ENCODE peak calls at places on chromosomes 6 and 20, in five cellular contexts. One of them, this sample, is unnamed.

GRCh38 chr6:108635505-108636226 is 74.9 kb downstream of the FOXO3 start:
- DNase-seq in A549: no peak
- DNase-seq in heart left ventricle: no peak
- DNase-seq in foreskin keratinocyte: no peak
- DNase-seq in effector memory CD4-positive, alpha-beta T cell: peak; percentile 5
- DNase-seq in this sample: no peak

GRCh38 chr20:41306061-41306727 is 11.3 kb downstream of the ZHX3 start:
- DNase-seq in A549: no peak
- DNase-seq in foreskin keratinocyte: no peak
- DNase-seq in effector memory CD4-positive, alpha-beta T cell: no peak
- DNase-seq in heart left ventricle: no peak
- DNase-seq in this sample: no peak

GRCh38 chr6:107532707-107533106 is 42.8 kb downstream of the SOBP start:
- DNase-seq in effector memory CD4-positive, alpha-beta T cell: no peak
- DNase-seq in A549: no peak
- DNase-seq in heart left ventricle: no peak
- DNase-seq in foreskin keratinocyte: no peak
- DNase-seq in this sample: peak; percentile 54

GRCh38 chr20:36528875-36529425 is 12.4 kb upstream of the MYL9 start:
- DNase-seq in foreskin keratinocyte: no peak
- DNase-seq in effector memory CD4-positive, alpha-beta T cell: no peak
- DNase-seq in heart left ventricle: no peak
- DNase-seq in A549: no peak
- DNase-seq in this sample: no peak

GRCh38 chr6:31559958-31560696 is 12.0 kb upstream of the LTA start:
- DNase-seq in foreskin keratinocyte: no peak
- DNase-seq in A549: no peak
- DNase-seq in heart left ventricle: peak; percentile 84
- DNase-seq in effector memory CD4-positive, alpha-beta T cell: peak; percentile 37
- DNase-seq in this sample: peak; percentile 80

GRCh38 chr20:37577972-37578371 is 50.3 kb upstream of the BLCAP start:
- DNase-seq in foreskin keratinocyte: no peak
- DNase-seq in heart left ventricle: no peak
- DNase-seq in A549: no peak
- DNase-seq in effector memory CD4-positive, alpha-beta T cell: no peak
- DNase-seq in this sample: no peak

GRCh38 chr6:149899486-149899885 is 1.6 kb upstream of the RAET1E start:
- DNase-seq in heart left ventricle: no peak
- DNase-seq in effector memory CD4-positive, alpha-beta T cell: no peak
- DNase-seq in A549: no peak
- DNase-seq in foreskin keratinocyte: no peak
- DNase-seq in this sample: peak; percentile 34

GRCh38 chr20:63829943-63830820 is 882 bp downstream of the ZBTB46 start:
- DNase-seq in effector memory CD4-positive, alpha-beta T cell: no peak
- DNase-seq in foreskin keratinocyte: no peak
- DNase-seq in A549: no peak
- DNase-seq in heart left ventricle: no peak
- DNase-seq in this sample: no peak

GRCh38 chr6:67201563-67201962 is 1433.5 kb upstream of the ADGRB3 start:
- DNase-seq in foreskin keratinocyte: no peak
- DNase-seq in heart left ventricle: no peak
- DNase-seq in A549: no peak
- DNase-seq in effector memory CD4-positive, alpha-beta T cell: no peak
- DNase-seq in this sample: no peak

GRCh38 chr6:453152-453551 is 61.6 kb downstream of the IRF4 start:
- DNase-seq in A549: no peak
- DNase-seq in heart left ventricle: no peak
- DNase-seq in effector memory CD4-positive, alpha-beta T cell: no peak
- DNase-seq in foreskin keratinocyte: no peak
- DNase-seq in this sample: no peak

GRCh38 chr6:53151676-53152075 is 3.0 kb upstream of the GCM1 start:
- DNase-seq in foreskin keratinocyte: no peak
- DNase-seq in effector memory CD4-positive, alpha-beta T cell: no peak
- DNase-seq in A549: no peak
- DNase-seq in heart left ventricle: no peak
- DNase-seq in this sample: no peak

GRCh38 chr20:49534314-49534713 is 33.6 kb downstream of the PTGIS start:
- DNase-seq in A549: peak; percentile 80
- DNase-seq in foreskin keratinocyte: peak; percentile 29
- DNase-seq in heart left ventricle: no peak
- DNase-seq in effector memory CD4-positive, alpha-beta T cell: peak; percentile 16
- DNase-seq in this sample: no peak

GRCh38 chr6:112296122-112296521 is 41.8 kb upstream of the LAMA4 start:
- DNase-seq in A549: peak; percentile 14
- DNase-seq in foreskin keratinocyte: peak; percentile 27
- DNase-seq in heart left ventricle: no peak
- DNase-seq in effector memory CD4-positive, alpha-beta T cell: no peak
- DNase-seq in this sample: no peak

GRCh38 chr6:170553686-170554085 is 483 bp upstream of the TBP start:
- DNase-seq in A549: no peak
- DNase-seq in heart left ventricle: no peak
- DNase-seq in foreskin keratinocyte: no peak
- DNase-seq in effector memory CD4-positive, alpha-beta T cell: no peak
- DNase-seq in this sample: no peak

GRCh38 chr6:5672581-5673011 is 334.1 kb downstream of the NRN1 start:
- DNase-seq in heart left ventricle: no peak
- DNase-seq in foreskin keratinocyte: peak; percentile 90
- DNase-seq in effector memory CD4-positive, alpha-beta T cell: no peak
- DNase-seq in A549: peak; percentile 6
- DNase-seq in this sample: no peak
- H3K27ac ChIP-seq in heart left ventricle: no peak overlapping the region
- H3K27ac ChIP-seq in foreskin keratinocyte: peak overlapping the region; percentile 70
- H3K27ac ChIP-seq in effector memory CD4-positive, alpha-beta T cell: no peak overlapping the region
- H3K27ac ChIP-seq in A549: no peak overlapping the region
- H3K27ac ChIP-seq in this sample: peak overlapping the region; percentile 34

DNA sequence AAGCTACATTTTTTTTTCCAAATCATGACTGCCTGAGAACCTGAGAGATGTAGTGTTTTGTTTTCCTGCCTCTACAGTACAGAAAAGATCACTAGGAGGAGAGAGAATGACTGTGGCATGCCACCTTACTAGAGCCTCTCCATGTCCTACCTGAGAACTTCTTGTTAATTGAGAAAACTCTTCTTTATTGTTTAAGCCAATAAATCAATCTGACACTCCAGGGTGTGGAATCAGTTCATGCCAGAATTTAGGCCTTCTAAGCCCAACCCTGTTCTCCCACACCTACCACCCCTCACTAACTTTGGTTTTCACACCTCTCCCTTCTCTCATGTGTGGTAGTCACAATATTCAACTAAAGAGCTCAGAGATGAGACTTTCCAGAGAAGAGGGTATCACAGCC is 24.9 kb upstream of the BTN3A2 start:
- DNase-seq in heart left ventricle: no peak
- DNase-seq in foreskin keratinocyte: no peak
- DNase-seq in A549: no peak
- DNase-seq in effector memory CD4-positive, alpha-beta T cell: no peak
- DNase-seq in this sample: no peak
- H3K4me1 ChIP-seq in heart left ventricle: peaks cover 3% of the 10 kb centered on the region
- H3K4me1 ChIP-seq in foreskin keratinocyte: peaks cover 16% of the 10 kb centered on the region
- H3K4me1 ChIP-seq in A549: peaks cover 30% of the 10 kb centered on the region
- H3K4me1 ChIP-seq in effector memory CD4-positive, alpha-beta T cell: no peaks in the 10 kb centered on the region
- H3K4me1 ChIP-seq in this sample: no peaks in the 10 kb centered on the region

DNA sequence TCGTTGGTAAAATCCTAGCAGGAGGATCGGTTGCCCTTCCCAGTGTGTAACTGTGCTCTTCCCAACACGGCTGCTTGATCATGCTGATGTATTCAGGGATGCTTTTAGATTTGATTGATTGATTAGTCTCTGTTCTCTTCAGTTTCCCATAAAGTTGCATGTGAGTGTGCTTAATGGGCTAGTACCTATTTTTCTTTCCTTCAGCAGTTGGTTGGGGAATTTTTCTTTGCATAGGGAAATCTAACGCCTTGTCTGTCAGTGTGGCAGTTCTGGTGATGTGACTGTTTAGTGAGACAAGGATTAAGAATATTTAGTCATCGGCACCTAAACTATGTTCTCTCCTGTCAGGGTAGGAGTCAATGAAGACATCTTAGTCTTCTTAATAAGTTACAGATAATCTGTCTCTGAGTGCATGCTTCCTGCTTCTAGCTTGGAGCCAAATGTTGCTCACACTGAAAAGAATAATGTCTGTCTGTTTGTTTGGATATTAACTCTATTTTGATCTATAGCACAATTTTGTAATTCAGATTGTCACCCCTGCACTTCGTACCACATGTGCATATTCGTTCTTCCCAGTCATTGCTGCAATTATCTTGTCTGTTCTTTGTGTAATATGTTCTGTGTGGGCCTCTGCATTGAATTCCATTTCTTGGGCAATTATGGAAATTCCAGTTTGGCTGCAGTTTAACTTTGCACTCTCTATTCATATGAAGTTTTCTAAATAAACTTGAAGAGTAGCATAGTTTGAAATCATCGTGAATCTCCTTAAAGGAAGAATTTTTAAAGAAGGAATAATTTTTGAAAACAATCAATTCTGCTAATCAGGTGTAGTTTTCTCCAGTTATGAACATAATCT is 170.0 kb downstream of the EDN1 start:
- DNase-seq in foreskin keratinocyte: no peak
- DNase-seq in A549: no peak
- DNase-seq in effector memory CD4-positive, alpha-beta T cell: no peak
- DNase-seq in heart left ventricle: no peak
- DNase-seq in this sample: no peak
- H3K27ac ChIP-seq in foreskin keratinocyte: no peak overlapping the region
- H3K27ac ChIP-seq in A549: peak overlapping the region; percentile 41
- H3K27ac ChIP-seq in effector memory CD4-positive, alpha-beta T cell: no peak overlapping the region
- H3K27ac ChIP-seq in heart left ventricle: no peak overlapping the region
- H3K27ac ChIP-seq in this sample: no peak overlapping the region

GRCh38 chr6:39902136-39902535 is 32.1 kb downstream of the MOCS1 start:
- DNase-seq in effector memory CD4-positive, alpha-beta T cell: no peak
- DNase-seq in foreskin keratinocyte: no peak
- DNase-seq in A549: no peak
- DNase-seq in heart left ventricle: no peak
- DNase-seq in this sample: no peak
- H3K4me1 ChIP-seq in effector memory CD4-positive, alpha-beta T cell: no peaks in the 10 kb centered on the region
- H3K4me1 ChIP-seq in foreskin keratinocyte: no peaks in the 10 kb centered on the region
- H3K4me1 ChIP-seq in A549: no peaks in the 10 kb centered on the region
- H3K4me1 ChIP-seq in heart left ventricle: no peaks in the 10 kb centered on the region
- H3K4me1 ChIP-seq in this sample: no peaks in the 10 kb centered on the region

GRCh38 chr20:32470025-32470861 is 112.1 kb downstream of the ASXL1 start:
- DNase-seq in effector memory CD4-positive, alpha-beta T cell: no peak
- DNase-seq in heart left ventricle: peak; percentile 81
- DNase-seq in A549: peak; percentile 49
- DNase-seq in foreskin keratinocyte: no peak
- DNase-seq in this sample: no peak
- H3K27ac ChIP-seq in effector memory CD4-positive, alpha-beta T cell: no peak overlapping the region
- H3K27ac ChIP-seq in heart left ventricle: peak overlapping the region; percentile 74
- H3K27ac ChIP-seq in A549: no peak overlapping the region
- H3K27ac ChIP-seq in foreskin keratinocyte: no peak overlapping the region
- H3K27ac ChIP-seq in this sample: no peak overlapping the region

GRCh38 chr6:39887692-39888450 is 46.4 kb downstream of the MOCS1 start:
- DNase-seq in foreskin keratinocyte: no peak
- DNase-seq in heart left ventricle: peak; percentile 88
- DNase-seq in effector memory CD4-positive, alpha-beta T cell: no peak
- DNase-seq in A549: no peak
- DNase-seq in this sample: peak; percentile 95
- H3K4me1 ChIP-seq in foreskin keratinocyte: no peaks in the 10 kb centered on the region
- H3K4me1 ChIP-seq in heart left ventricle: peaks cover 15% of the 10 kb centered on the region
- H3K4me1 ChIP-seq in effector memory CD4-positive, alpha-beta T cell: no peaks in the 10 kb centered on the region
- H3K4me1 ChIP-seq in A549: no peaks in the 10 kb centered on the region
- H3K4me1 ChIP-seq in this sample: peaks cover 3% of the 10 kb centered on the region

GRCh38 chr20:44581515-44581914 is 864 bp upstream of the PKIG start:
- DNase-seq in foreskin keratinocyte: no peak
- DNase-seq in A549: no peak
- DNase-seq in effector memory CD4-positive, alpha-beta T cell: no peak
- DNase-seq in heart left ventricle: no peak
- DNase-seq in this sample: no peak

GRCh38 chr20:44584103-44584690 is 1.8 kb downstream of the PKIG start:
- DNase-seq in foreskin keratinocyte: no peak
- DNase-seq in effector memory CD4-positive, alpha-beta T cell: no peak
- DNase-seq in A549: no peak
- DNase-seq in heart left ventricle: no peak
- DNase-seq in this sample: no peak

GRCh38 chr20:44583179-44583578 is 800 bp downstream of the PKIG start:
- DNase-seq in foreskin keratinocyte: no peak
- DNase-seq in heart left ventricle: no peak
- DNase-seq in A549: no peak
- DNase-seq in effector memory CD4-positive, alpha-beta T cell: no peak
- DNase-seq in this sample: no peak

GRCh38 chr20:44580581-44581268 is 1.7 kb upstream of the PKIG start:
- DNase-seq in A549: no peak
- DNase-seq in foreskin keratinocyte: no peak
- DNase-seq in heart left ventricle: no peak
- DNase-seq in effector memory CD4-positive, alpha-beta T cell: no peak
- DNase-seq in this sample: no peak

GRCh38 chr20:44582321-44583025 is at the start of gene PKIG:
- DNase-seq in heart left ventricle: no peak
- DNase-seq in effector memory CD4-positive, alpha-beta T cell: no peak
- DNase-seq in A549: no peak
- DNase-seq in foreskin keratinocyte: peak; percentile 31
- DNase-seq in this sample: no peak
- H3K27ac ChIP-seq in heart left ventricle: peak within 1 kb of the TSS; percentile 96
- H3K27ac ChIP-seq in effector memory CD4-positive, alpha-beta T cell: no peak within 1 kb of the TSS
- H3K27ac ChIP-seq in A549: no peak within 1 kb of the TSS
- H3K27ac ChIP-seq in foreskin keratinocyte: peak within 1 kb of the TSS; percentile 60
- H3K27ac ChIP-seq in this sample: peak within 1 kb of the TSS; percentile 86

DNA sequence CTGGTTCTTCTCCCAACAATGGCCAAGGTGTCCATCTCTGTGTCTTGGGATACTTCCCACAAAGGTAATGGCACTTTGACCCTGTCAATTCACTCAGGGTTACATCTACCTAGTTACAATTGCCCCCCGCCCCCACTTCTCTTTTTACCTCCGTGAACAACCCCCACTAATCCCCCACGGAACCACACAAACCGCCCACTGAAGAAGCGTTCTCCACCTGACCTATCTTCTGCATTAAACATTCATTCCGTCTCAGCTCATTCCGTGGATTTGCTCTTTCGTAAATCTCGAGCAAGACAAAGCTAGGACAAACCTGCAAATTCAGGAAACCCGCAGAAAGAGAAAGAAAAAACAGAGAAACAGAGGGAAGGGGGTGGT is 696 bp downstream of the TMEM30A start:
- DNase-seq in A549: no peak
- DNase-seq in foreskin keratinocyte: no peak
- DNase-seq in effector memory CD4-positive, alpha-beta T cell: no peak
- DNase-seq in heart left ventricle: no peak
- DNase-seq in this sample: no peak
- H3K4me1 ChIP-seq in A549: peaks cover 46% of the 10 kb centered on the region
- H3K4me1 ChIP-seq in foreskin keratinocyte: peaks cover 43% of the 10 kb centered on the region
- H3K4me1 ChIP-seq in effector memory CD4-positive, alpha-beta T cell: peaks cover 13% of the 10 kb centered on the region
- H3K4me1 ChIP-seq in heart left ventricle: peaks cover 20% of the 10 kb centered on the region
- H3K4me1 ChIP-seq in this sample: no peaks in the 10 kb centered on the region

DNA sequence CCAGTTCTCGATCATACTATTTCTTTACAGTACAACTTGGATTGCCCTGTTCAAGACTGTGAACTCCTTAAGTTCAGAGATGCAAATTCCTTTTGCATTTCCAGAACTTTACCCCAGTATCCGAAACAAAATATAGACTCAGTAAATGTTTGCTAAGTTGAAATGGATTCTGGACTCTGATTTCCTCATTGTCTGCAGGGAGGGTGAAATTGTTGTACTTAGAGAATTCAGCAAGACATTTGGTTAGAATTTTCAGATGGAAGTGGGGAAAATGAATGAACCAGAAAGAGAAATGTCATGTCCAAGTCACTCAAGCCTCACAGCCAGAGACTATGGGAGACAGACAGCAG is 14.0 kb downstream of the NEDD9 start:
- DNase-seq in effector memory CD4-positive, alpha-beta T cell: no peak
- DNase-seq in foreskin keratinocyte: no peak
- DNase-seq in heart left ventricle: no peak
- DNase-seq in A549: no peak
- DNase-seq in this sample: no peak
- H3K27ac ChIP-seq in effector memory CD4-positive, alpha-beta T cell: no peak overlapping the region
- H3K27ac ChIP-seq in foreskin keratinocyte: no peak overlapping the region
- H3K27ac ChIP-seq in heart left ventricle: peak overlapping the region; percentile 82
- H3K27ac ChIP-seq in A549: peak overlapping the region; percentile 94
- H3K27ac ChIP-seq in this sample: peak overlapping the region; percentile 80

This sample was measured in aorta.